ENCODE peak calls at places on chromosomes 2 and 18, in six cellular contexts. One of them, this sample, is unnamed.

GRCh38 chr2:204251977-204252376 is 293.3 kb upstream of the PARD3B start:
- DNase-seq in endodermal cell: no peak
- DNase-seq in CD8-positive, alpha-beta memory T cell: no peak
- DNase-seq in CD8-positive, alpha-beta T cell: no peak
- DNase-seq in brain microvascular endothelial cell: no peak
- DNase-seq in neural progenitor cell: no peak
- DNase-seq in this sample: no peak

GRCh38 chr2:237754182-237754581 is 44.4 kb upstream of the RBM44 start:
- DNase-seq in endodermal cell: no peak
- DNase-seq in CD8-positive, alpha-beta memory T cell: no peak
- DNase-seq in CD8-positive, alpha-beta T cell: no peak
- DNase-seq in brain microvascular endothelial cell: peak; percentile 40
- DNase-seq in neural progenitor cell: no peak
- DNase-seq in this sample: no peak

GRCh38 chr2:42840141-42840540 is 47.8 kb upstream of the HAAO start:
- DNase-seq in endodermal cell: no peak
- DNase-seq in CD8-positive, alpha-beta memory T cell: no peak
- DNase-seq in CD8-positive, alpha-beta T cell: no peak
- DNase-seq in brain microvascular endothelial cell: no peak
- DNase-seq in neural progenitor cell: no peak
- DNase-seq in this sample: no peak

GRCh38 chr18:30903566-30903965 is 139.0 kb downstream of the DSC3 start:
- DNase-seq in endodermal cell: no peak
- DNase-seq in CD8-positive, alpha-beta memory T cell: no peak
- DNase-seq in CD8-positive, alpha-beta T cell: no peak
- DNase-seq in brain microvascular endothelial cell: no peak
- DNase-seq in neural progenitor cell: no peak
- DNase-seq in this sample: no peak

GRCh38 chr2:120470041-120470716 is 124.2 kb downstream of the INHBB start:
- DNase-seq in endodermal cell: peak; percentile 36
- DNase-seq in CD8-positive, alpha-beta memory T cell: peak; percentile 2
- DNase-seq in CD8-positive, alpha-beta T cell: no peak
- DNase-seq in brain microvascular endothelial cell: peak; percentile 78
- DNase-seq in neural progenitor cell: no peak
- DNase-seq in this sample: no peak

GRCh38 chr2:128177315-128177714 is 86.3 kb downstream of the UGGT1 start:
- DNase-seq in endodermal cell: no peak
- DNase-seq in CD8-positive, alpha-beta memory T cell: no peak
- DNase-seq in CD8-positive, alpha-beta T cell: no peak
- DNase-seq in brain microvascular endothelial cell: no peak
- DNase-seq in neural progenitor cell: no peak
- DNase-seq in this sample: no peak

GRCh38 chr2:222424729-222425671 is 657 bp downstream of the SGPP2 start:
- DNase-seq in endodermal cell: peak; percentile 69
- DNase-seq in CD8-positive, alpha-beta memory T cell: peak; percentile 57
- DNase-seq in CD8-positive, alpha-beta T cell: no peak
- DNase-seq in brain microvascular endothelial cell: no peak
- DNase-seq in neural progenitor cell: peak; percentile 44
- DNase-seq in this sample: peak; percentile 68

GRCh38 chr18:80106482-80107051 is 2.5 kb upstream of the ADNP2 start:
- DNase-seq in endodermal cell: no peak
- DNase-seq in CD8-positive, alpha-beta memory T cell: no peak
- DNase-seq in CD8-positive, alpha-beta T cell: no peak
- DNase-seq in brain microvascular endothelial cell: no peak
- DNase-seq in neural progenitor cell: no peak
- DNase-seq in this sample: no peak

GRCh38 chr2:38377501-38378258 is 607 bp upstream of the ATL2 start:
- DNase-seq in endodermal cell: no peak
- DNase-seq in CD8-positive, alpha-beta memory T cell: no peak
- DNase-seq in CD8-positive, alpha-beta T cell: no peak
- DNase-seq in brain microvascular endothelial cell: peak; percentile 33
- DNase-seq in neural progenitor cell: no peak
- DNase-seq in this sample: no peak

GRCh38 chr2:69926849-69927515 is 12.1 kb downstream of the MXD1 start:
- DNase-seq in endodermal cell: no peak
- DNase-seq in CD8-positive, alpha-beta memory T cell: no peak
- DNase-seq in CD8-positive, alpha-beta T cell: no peak
- DNase-seq in brain microvascular endothelial cell: no peak
- DNase-seq in neural progenitor cell: no peak
- DNase-seq in this sample: no peak

GRCh38 chr18:34592961-34593382 is 117.1 kb upstream of the DTNA start:
- DNase-seq in endodermal cell: peak; percentile 83
- DNase-seq in CD8-positive, alpha-beta memory T cell: no peak
- DNase-seq in CD8-positive, alpha-beta T cell: no peak
- DNase-seq in brain microvascular endothelial cell: peak; percentile 59
- DNase-seq in neural progenitor cell: peak; percentile 50
- DNase-seq in this sample: peak; percentile 17

GRCh38 chr18:41940506-41941215 is 14.4 kb upstream of the PIK3C3 start:
- DNase-seq in endodermal cell: peak; percentile 58
- DNase-seq in CD8-positive, alpha-beta memory T cell: no peak
- DNase-seq in CD8-positive, alpha-beta T cell: no peak
- DNase-seq in brain microvascular endothelial cell: peak; percentile 91
- DNase-seq in neural progenitor cell: peak; percentile 2
- DNase-seq in this sample: no peak

GRCh38 chr2:137173514-137173913 is 408.2 kb downstream of the THSD7B start:
- DNase-seq in endodermal cell: peak; percentile 64
- DNase-seq in CD8-positive, alpha-beta memory T cell: no peak
- DNase-seq in CD8-positive, alpha-beta T cell: no peak
- DNase-seq in brain microvascular endothelial cell: peak; percentile 94
- DNase-seq in neural progenitor cell: no peak
- DNase-seq in this sample: peak; percentile 4

GRCh38 chr18:8822643-8823042 is 117.3 kb downstream of the MTCL1 start:
- DNase-seq in endodermal cell: no peak
- DNase-seq in CD8-positive, alpha-beta memory T cell: no peak
- DNase-seq in CD8-positive, alpha-beta T cell: no peak
- DNase-seq in brain microvascular endothelial cell: no peak
- DNase-seq in neural progenitor cell: no peak
- DNase-seq in this sample: no peak

GRCh38 chr18:49241852-49242251 is 218.6 kb downstream of the DYM start:
- DNase-seq in endodermal cell: no peak
- DNase-seq in CD8-positive, alpha-beta memory T cell: no peak
- DNase-seq in CD8-positive, alpha-beta T cell: no peak
- DNase-seq in brain microvascular endothelial cell: peak; percentile 78
- DNase-seq in neural progenitor cell: no peak
- DNase-seq in this sample: no peak

GRCh38 chr2:234304945-234305344 is 191.9 kb downstream of the ARL4C start:
- DNase-seq in endodermal cell: peak; percentile 86
- DNase-seq in CD8-positive, alpha-beta memory T cell: no peak
- DNase-seq in CD8-positive, alpha-beta T cell: no peak
- DNase-seq in brain microvascular endothelial cell: peak; percentile 18
- DNase-seq in neural progenitor cell: peak; percentile 85
- DNase-seq in this sample: peak; percentile 58

GRCh38 chr2:231181848-231182247 is 16.6 kb upstream of the ARMC9 start:
- DNase-seq in endodermal cell: peak; percentile 74
- DNase-seq in CD8-positive, alpha-beta memory T cell: no peak
- DNase-seq in CD8-positive, alpha-beta T cell: no peak
- DNase-seq in brain microvascular endothelial cell: peak; percentile 64
- DNase-seq in neural progenitor cell: no peak
- DNase-seq in this sample: no peak

GRCh38 chr2:172484253-172484652 is 56.9 kb downstream of the ITGA6 start:
- DNase-seq in endodermal cell: no peak
- DNase-seq in CD8-positive, alpha-beta memory T cell: no peak
- DNase-seq in CD8-positive, alpha-beta T cell: no peak
- DNase-seq in brain microvascular endothelial cell: no peak
- DNase-seq in neural progenitor cell: no peak
- DNase-seq in this sample: no peak

GRCh38 chr2:179224361-179224760 is 40.3 kb downstream of the SESTD1 start:
- DNase-seq in endodermal cell: no peak
- DNase-seq in CD8-positive, alpha-beta memory T cell: no peak
- DNase-seq in CD8-positive, alpha-beta T cell: no peak
- DNase-seq in brain microvascular endothelial cell: no peak
- DNase-seq in neural progenitor cell: no peak
- DNase-seq in this sample: no peak

GRCh38 chr2:170943596-170943995 is 14.5 kb downstream of the GORASP2 start:
- DNase-seq in endodermal cell: no peak
- DNase-seq in CD8-positive, alpha-beta memory T cell: no peak
- DNase-seq in CD8-positive, alpha-beta T cell: no peak
- DNase-seq in brain microvascular endothelial cell: no peak
- DNase-seq in neural progenitor cell: no peak
- DNase-seq in this sample: no peak

GRCh38 chr2:58769494-58770239 is 528.5 kb upstream of the FANCL start:
- DNase-seq in endodermal cell: no peak
- DNase-seq in CD8-positive, alpha-beta memory T cell: no peak
- DNase-seq in CD8-positive, alpha-beta T cell: no peak
- DNase-seq in brain microvascular endothelial cell: no peak
- DNase-seq in neural progenitor cell: no peak
- DNase-seq in this sample: no peak

GRCh38 chr2:232494542-232494941 is 6.9 kb upstream of the ECEL1 start:
- DNase-seq in endodermal cell: peak; percentile 35
- DNase-seq in CD8-positive, alpha-beta memory T cell: peak; percentile 11
- DNase-seq in CD8-positive, alpha-beta T cell: no peak
- DNase-seq in brain microvascular endothelial cell: no peak
- DNase-seq in neural progenitor cell: no peak
- DNase-seq in this sample: no peak

GRCh38 chr2:46188041-46188715 is 109.0 kb upstream of the EPAS1 start:
- DNase-seq in endodermal cell: peak; percentile 26
- DNase-seq in CD8-positive, alpha-beta memory T cell: no peak
- DNase-seq in CD8-positive, alpha-beta T cell: no peak
- DNase-seq in brain microvascular endothelial cell: no peak
- DNase-seq in neural progenitor cell: no peak
- DNase-seq in this sample: no peak

DNA sequence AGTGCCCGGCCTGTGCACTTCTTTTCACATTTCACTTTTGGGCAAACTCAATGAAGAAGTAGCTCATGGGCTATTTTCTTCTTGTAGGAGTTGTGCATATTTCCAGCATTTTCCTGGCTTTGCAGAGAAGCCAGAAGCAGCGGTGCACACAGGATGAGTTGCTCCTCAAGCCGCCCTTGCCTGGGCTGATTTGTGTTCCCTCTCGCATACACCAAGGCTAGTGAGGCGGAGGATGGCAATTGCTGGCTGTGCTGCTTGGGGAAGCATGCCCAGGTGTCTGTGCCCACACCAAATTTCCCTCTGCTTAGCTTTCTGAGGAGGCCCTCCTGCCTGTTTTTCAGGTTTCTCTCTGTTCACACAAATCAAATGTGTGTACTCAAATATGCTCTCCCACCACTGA is 85.4 kb upstream of the TMEM200C start:
- DNase-seq in endodermal cell: peak; percentile 43
- DNase-seq in CD8-positive, alpha-beta memory T cell: no peak
- DNase-seq in CD8-positive, alpha-beta T cell: no peak
- DNase-seq in brain microvascular endothelial cell: no peak
- DNase-seq in neural progenitor cell: no peak
- DNase-seq in this sample: no peak
- H3K36me3 ChIP-seq in endodermal cell: no peaks in the 10 kb centered on the region
- H3K36me3 ChIP-seq in CD8-positive, alpha-beta memory T cell: no peaks in the 10 kb centered on the region
- H3K36me3 ChIP-seq in CD8-positive, alpha-beta T cell: no peaks in the 10 kb centered on the region
- H3K36me3 ChIP-seq in brain microvascular endothelial cell: no peaks in the 10 kb centered on the region
- H3K36me3 ChIP-seq in neural progenitor cell: no peaks in the 10 kb centered on the region
- H3K36me3 ChIP-seq in this sample: no peaks in the 10 kb centered on the region

DNA sequence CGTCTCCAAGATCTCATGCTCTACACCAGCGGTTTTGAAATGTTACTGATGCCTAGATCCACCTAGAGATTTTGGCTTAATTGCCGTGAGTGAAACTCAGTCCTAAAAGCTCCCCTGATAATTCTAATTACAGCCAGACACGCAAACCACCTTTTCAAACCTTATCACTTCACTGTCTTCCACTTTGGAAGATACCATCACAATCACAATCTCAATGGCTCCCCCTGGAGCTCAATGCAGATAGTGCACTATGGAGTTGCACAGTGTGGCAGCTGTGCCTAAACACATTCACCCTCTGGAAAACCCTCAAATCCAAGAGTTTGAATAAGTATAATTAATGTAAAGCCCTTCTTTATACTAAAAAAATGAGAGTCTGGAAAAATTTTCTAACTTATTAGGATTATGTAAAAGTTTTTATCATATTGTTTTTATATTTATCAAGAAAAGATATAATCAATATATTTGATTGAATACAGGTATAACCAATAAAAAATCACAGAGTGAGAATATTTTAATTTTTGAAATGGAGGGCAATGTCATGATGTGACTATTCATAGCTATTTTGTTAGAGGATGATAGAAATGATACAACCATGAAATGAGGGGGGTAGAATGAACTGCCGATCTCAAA is 102.9 kb upstream of the SLC8A1 start:
- DNase-seq in endodermal cell: peak; percentile 94
- DNase-seq in CD8-positive, alpha-beta memory T cell: no peak
- DNase-seq in CD8-positive, alpha-beta T cell: peak; percentile 6
- DNase-seq in brain microvascular endothelial cell: peak; percentile 62
- DNase-seq in neural progenitor cell: peak; percentile 70
- DNase-seq in this sample: peak; percentile 5
- H3K4me3 ChIP-seq in endodermal cell: peak overlapping the region; percentile 47
- H3K4me3 ChIP-seq in CD8-positive, alpha-beta memory T cell: no peak overlapping the region
- H3K4me3 ChIP-seq in CD8-positive, alpha-beta T cell: no peak overlapping the region
- H3K4me3 ChIP-seq in brain microvascular endothelial cell: no peak overlapping the region
- H3K4me3 ChIP-seq in neural progenitor cell: no peak overlapping the region
- H3K4me3 ChIP-seq in this sample: no peak overlapping the region

DNA sequence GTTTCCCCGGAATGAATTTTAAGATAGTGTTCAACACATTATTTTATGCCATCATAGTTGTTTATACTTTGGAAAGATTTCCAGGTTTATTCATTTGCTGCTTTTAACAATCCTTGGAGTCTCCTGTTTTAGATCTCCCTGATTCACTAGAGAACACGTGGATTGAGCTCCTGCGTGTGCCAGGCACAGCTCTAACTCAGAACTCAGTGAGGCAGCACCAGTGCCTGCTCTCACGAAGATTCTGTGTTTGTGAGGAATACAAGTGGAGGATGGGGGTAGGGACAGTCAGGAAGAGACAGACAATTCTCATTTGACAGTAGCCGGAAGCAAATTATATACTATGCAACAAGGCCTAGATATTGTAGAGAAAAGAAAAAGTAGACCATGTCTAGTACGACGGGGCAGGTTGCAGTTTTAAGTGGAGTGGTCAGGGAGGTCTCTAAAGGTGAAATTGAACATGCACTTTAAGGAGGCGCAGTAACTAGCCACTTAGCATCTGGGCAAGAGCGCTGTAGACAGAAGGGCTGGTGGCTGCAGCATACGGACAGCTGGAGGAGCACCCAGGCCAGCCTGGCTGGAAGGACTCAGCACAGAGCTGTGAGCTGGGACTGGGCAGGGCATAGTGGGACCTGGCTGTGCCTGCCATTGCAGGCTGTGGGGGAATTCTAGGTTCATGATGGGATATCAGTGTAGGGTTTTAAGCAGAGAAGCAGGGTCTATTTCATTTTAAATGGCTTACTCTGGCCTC is 24.3 kb downstream of the RNF144A start:
- DNase-seq in endodermal cell: peak; percentile 43
- DNase-seq in CD8-positive, alpha-beta memory T cell: no peak
- DNase-seq in CD8-positive, alpha-beta T cell: no peak
- DNase-seq in brain microvascular endothelial cell: no peak
- DNase-seq in neural progenitor cell: no peak
- DNase-seq in this sample: no peak
- H3K36me3 ChIP-seq in endodermal cell: no peaks in the 10 kb centered on the region
- H3K36me3 ChIP-seq in CD8-positive, alpha-beta memory T cell: peaks cover 19% of the 10 kb centered on the region
- H3K36me3 ChIP-seq in CD8-positive, alpha-beta T cell: peaks cover 15% of the 10 kb centered on the region
- H3K36me3 ChIP-seq in brain microvascular endothelial cell: no peaks in the 10 kb centered on the region
- H3K36me3 ChIP-seq in neural progenitor cell: no peaks in the 10 kb centered on the region
- H3K36me3 ChIP-seq in this sample: no peaks in the 10 kb centered on the region

DNA sequence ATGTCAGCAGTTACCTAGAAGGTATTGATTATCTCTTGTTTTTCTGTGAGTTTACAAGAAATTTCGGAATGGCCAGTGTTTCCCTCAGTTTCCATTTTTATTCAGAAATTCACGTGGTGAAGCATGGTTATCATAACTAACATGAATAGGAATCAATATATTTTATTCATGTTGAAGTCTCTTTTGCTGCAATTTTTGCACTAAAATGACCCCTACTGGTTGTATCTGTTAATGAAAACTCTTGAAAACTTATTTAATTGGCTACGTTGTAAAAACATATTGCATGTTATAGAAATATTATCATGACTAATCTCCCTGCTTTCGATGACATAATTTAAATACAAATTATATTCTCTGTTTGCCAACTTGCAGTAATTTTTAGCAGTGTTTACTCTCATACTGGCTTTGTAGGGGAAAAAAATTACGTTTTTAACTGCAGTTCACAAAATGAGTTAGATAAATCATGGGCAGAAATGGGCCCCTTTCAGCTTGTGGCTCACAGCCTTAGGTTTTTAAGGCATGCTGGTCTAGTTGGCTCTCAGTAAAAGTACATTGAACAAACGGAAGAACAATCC is 3.5 kb downstream of the CRIM1 start:
- DNase-seq in endodermal cell: no peak
- DNase-seq in CD8-positive, alpha-beta memory T cell: no peak
- DNase-seq in CD8-positive, alpha-beta T cell: no peak
- DNase-seq in brain microvascular endothelial cell: no peak
- DNase-seq in neural progenitor cell: no peak
- DNase-seq in this sample: no peak
- H3K4me3 ChIP-seq in endodermal cell: peak overlapping the region; percentile 92
- H3K4me3 ChIP-seq in CD8-positive, alpha-beta memory T cell: no peak overlapping the region
- H3K4me3 ChIP-seq in CD8-positive, alpha-beta T cell: no peak overlapping the region
- H3K4me3 ChIP-seq in brain microvascular endothelial cell: peak overlapping the region; percentile 85
- H3K4me3 ChIP-seq in neural progenitor cell: no peak overlapping the region
- H3K4me3 ChIP-seq in this sample: no peak overlapping the region